ENCODE peak calls at places on chromosome 9, in five cellular contexts. U, W, M, R and B are unnamed samples.

GRCh38 chr9:115084157-115084556 is 33.8 kb downstream of the TNC start:
- DNase-seq in U (no peak), W (no peak), M (no peak), R (no peak), B (no peak)

GRCh38 chr9:76438841-76439588 is 20.0 kb upstream of the GCNT1 start:
- DNase-seq in U (no peak), W (no peak), M (no peak), R (no peak), B (no peak)

GRCh38 chr9:131275332-131276106 is 791 bp downstream of the FAM78A start:
- DNase-seq in U (no peak), W (no peak), M (no peak), R (no peak), B (no peak)

GRCh38 chr9:121360975-121361374 is 9.1 kb downstream of the STOM start:
- DNase-seq in U (no peak), W (peak; percentile 61), M (no peak), R (no peak), B (peak; percentile 48)

GRCh38 chr9:22446589-22446949 is at the start of gene DMRTA1:
- DNase-seq in U (no peak), W (peak; percentile 89), M (no peak), R (peak; percentile 83), B (peak; percentile 61)

GRCh38 chr9:17623965-17624364 is 45.1 kb downstream of the SH3GL2 start:
- DNase-seq in U (no peak), W (no peak), M (no peak), R (no peak), B (no peak)

GRCh38 chr9:70563437-70564204 is 149.2 kb upstream of the KLF9 start:
- DNase-seq in U (no peak), W (peak; percentile 35), M (no peak), R (no peak), B (no peak)

GRCh38 chr9:34983209-34983608 is 6.3 kb upstream of the DNAJB5 start:
- DNase-seq in U (no peak), W (no peak), M (no peak), R (no peak), B (no peak)

GRCh38 chr9:3628239-3628638 is 102.4 kb upstream of the RFX3 start:
- DNase-seq in U (no peak), W (no peak), M (no peak), R (no peak), B (no peak)

GRCh38 chr9:8666060-8666459 is 866.5 kb upstream of the DMAC1 start:
- DNase-seq in U (no peak), W (no peak), M (no peak), R (no peak), B (no peak)

GRCh38 chr9:38087934-38088925 is 19.2 kb upstream of the SHB start:
- DNase-seq in U (no peak), W (peak; percentile 46), M (peak; percentile 63), R (peak; percentile 73), B (peak; percentile 42)

GRCh38 chr9:126474201-126474765 is 139.4 kb upstream of the LMX1B start:
- DNase-seq in U (no peak), W (peak; percentile 8), M (no peak), R (no peak), B (peak; percentile 63)

GRCh38 chr9:98516205-98516896 is 192.4 kb downstream of the GABBR2 start:
- DNase-seq in U (no peak), W (no peak), M (no peak), R (no peak), B (no peak)

GRCh38 chr9:97990259-97990658 is 7.1 kb downstream of the ANP32B start:
- DNase-seq in U (no peak), W (peak; percentile 58), M (no peak), R (no peak), B (peak; percentile 91)